ENCODE peak calls at places on chromosome 5, in nine cellular contexts. One of them, this sample, is unnamed.
A peak's percentile ranks its signal among the peaks of the same experiment; 100 is the strongest.

GRCh38 chr5:131968396-131968954 is 23.0 kb upstream of the MEIKIN start:
- DNase-seq in CD8-positive, alpha-beta T cell: no peak
- DNase-seq in right cardiac atrium: no peak
- DNase-seq in Peyer's patch: no peak
- DNase-seq in colonic mucosa: no peak
- DNase-seq in fibroblast of lung: no peak
- DNase-seq in neuronal stem cell: no peak
- DNase-seq in body of pancreas: no peak
- DNase-seq in transverse colon: no peak
- DNase-seq in this sample: no peak

GRCh38 chr5:77851229-77852067 is 75.3 kb upstream of the TBCA start:
- DNase-seq in neuronal stem cell: peak; percentile 29
- DNase-seq in Peyer's patch: no peak
- DNase-seq in right cardiac atrium: peak; percentile 75
- DNase-seq in colonic mucosa: no peak
- DNase-seq in fibroblast of lung: peak; percentile 53
- DNase-seq in body of pancreas: peak; percentile 19
- DNase-seq in CD8-positive, alpha-beta T cell: no peak
- DNase-seq in transverse colon: no peak
- DNase-seq in this sample: peak; percentile 7

GRCh38 chr5:62167651-62168050 is 138.4 kb upstream of the KIF2A start:
- DNase-seq in transverse colon: no peak
- DNase-seq in neuronal stem cell: no peak
- DNase-seq in colonic mucosa: no peak
- DNase-seq in body of pancreas: no peak
- DNase-seq in fibroblast of lung: no peak
- DNase-seq in Peyer's patch: no peak
- DNase-seq in CD8-positive, alpha-beta T cell: no peak
- DNase-seq in right cardiac atrium: no peak
- DNase-seq in this sample: no peak

GRCh38 chr5:37086466-37087178 is 162.6 kb downstream of the CPLANE1 start:
- DNase-seq in right cardiac atrium: no peak
- DNase-seq in Peyer's patch: no peak
- DNase-seq in neuronal stem cell: no peak
- DNase-seq in colonic mucosa: peak; percentile 35
- DNase-seq in CD8-positive, alpha-beta T cell: no peak
- DNase-seq in body of pancreas: no peak
- DNase-seq in fibroblast of lung: peak; percentile 73
- DNase-seq in transverse colon: peak; percentile 24
- DNase-seq in this sample: no peak

GRCh38 chr5:151820903-151821302 is 49.1 kb downstream of the G3BP1 start:
- DNase-seq in right cardiac atrium: no peak
- DNase-seq in Peyer's patch: no peak
- DNase-seq in neuronal stem cell: no peak
- DNase-seq in body of pancreas: no peak
- DNase-seq in transverse colon: peak; percentile 15
- DNase-seq in CD8-positive, alpha-beta T cell: no peak
- DNase-seq in colonic mucosa: peak; percentile 26
- DNase-seq in fibroblast of lung: no peak
- DNase-seq in this sample: no peak

GRCh38 chr5:143011621-143012020 is 241.4 kb downstream of the ARHGAP26 start:
- DNase-seq in neuronal stem cell: no peak
- DNase-seq in right cardiac atrium: no peak
- DNase-seq in colonic mucosa: no peak
- DNase-seq in CD8-positive, alpha-beta T cell: no peak
- DNase-seq in transverse colon: no peak
- DNase-seq in Peyer's patch: no peak
- DNase-seq in fibroblast of lung: peak; percentile 58
- DNase-seq in body of pancreas: no peak
- DNase-seq in this sample: no peak

GRCh38 chr5:133460172-133460758 is 152.1 kb downstream of the FSTL4 start:
- DNase-seq in transverse colon: peak; percentile 16
- DNase-seq in right cardiac atrium: peak; percentile 56
- DNase-seq in Peyer's patch: no peak
- DNase-seq in body of pancreas: no peak
- DNase-seq in fibroblast of lung: peak; percentile 2
- DNase-seq in colonic mucosa: no peak
- DNase-seq in neuronal stem cell: peak; percentile 54
- DNase-seq in CD8-positive, alpha-beta T cell: no peak
- DNase-seq in this sample: peak; percentile 27

GRCh38 chr5:134072471-134073220 is 41.8 kb upstream of the TCF7 start:
- DNase-seq in CD8-positive, alpha-beta T cell: no peak
- DNase-seq in transverse colon: no peak
- DNase-seq in neuronal stem cell: no peak
- DNase-seq in right cardiac atrium: no peak
- DNase-seq in fibroblast of lung: no peak
- DNase-seq in colonic mucosa: no peak
- DNase-seq in Peyer's patch: no peak
- DNase-seq in body of pancreas: no peak
- DNase-seq in this sample: peak; percentile 83

GRCh38 chr5:150158170-150158949 is 2.7 kb upstream of the PDGFRB start:
- DNase-seq in body of pancreas: no peak
- DNase-seq in colonic mucosa: no peak
- DNase-seq in right cardiac atrium: peak; percentile 76
- DNase-seq in neuronal stem cell: no peak
- DNase-seq in CD8-positive, alpha-beta T cell: no peak
- DNase-seq in transverse colon: no peak
- DNase-seq in Peyer's patch: no peak
- DNase-seq in fibroblast of lung: no peak
- DNase-seq in this sample: no peak

GRCh38 chr5:109943701-109944235 is 254.0 kb downstream of the MAN2A1 start:
- DNase-seq in transverse colon: no peak
- DNase-seq in body of pancreas: no peak
- DNase-seq in fibroblast of lung: no peak
- DNase-seq in right cardiac atrium: no peak
- DNase-seq in CD8-positive, alpha-beta T cell: no peak
- DNase-seq in Peyer's patch: no peak
- DNase-seq in colonic mucosa: no peak
- DNase-seq in neuronal stem cell: no peak
- DNase-seq in this sample: no peak

GRCh38 chr5:139394123-139394653 is 716 bp downstream of the PROB1 start:
- DNase-seq in Peyer's patch: no peak
- DNase-seq in body of pancreas: peak; percentile 50
- DNase-seq in fibroblast of lung: peak; percentile 46
- DNase-seq in CD8-positive, alpha-beta T cell: no peak
- DNase-seq in right cardiac atrium: peak; percentile 81
- DNase-seq in transverse colon: peak; percentile 71
- DNase-seq in neuronal stem cell: no peak
- DNase-seq in colonic mucosa: peak; percentile 62
- DNase-seq in this sample: no peak

GRCh38 chr5:107799306-107799705 is 128.6 kb upstream of the EFNA5 start:
- DNase-seq in Peyer's patch: no peak
- DNase-seq in CD8-positive, alpha-beta T cell: no peak
- DNase-seq in right cardiac atrium: no peak
- DNase-seq in colonic mucosa: no peak
- DNase-seq in neuronal stem cell: no peak
- DNase-seq in fibroblast of lung: no peak
- DNase-seq in body of pancreas: no peak
- DNase-seq in transverse colon: no peak
- DNase-seq in this sample: no peak

GRCh38 chr5:1793966-1794895 is 5.4 kb downstream of the MRPL36 start:
- DNase-seq in body of pancreas: no peak
- DNase-seq in transverse colon: peak; percentile 38
- DNase-seq in Peyer's patch: no peak
- DNase-seq in fibroblast of lung: peak; percentile 85
- DNase-seq in neuronal stem cell: no peak
- DNase-seq in right cardiac atrium: no peak
- DNase-seq in colonic mucosa: no peak
- DNase-seq in CD8-positive, alpha-beta T cell: no peak
- DNase-seq in this sample: peak; percentile 100

GRCh38 chr5:73170522-73170921 is 2.5 kb upstream of the TMEM174 start:
- DNase-seq in neuronal stem cell: peak; percentile 12
- DNase-seq in colonic mucosa: peak; percentile 62
- DNase-seq in fibroblast of lung: peak; percentile 31
- DNase-seq in CD8-positive, alpha-beta T cell: no peak
- DNase-seq in body of pancreas: no peak
- DNase-seq in transverse colon: peak; percentile 36
- DNase-seq in Peyer's patch: no peak
- DNase-seq in right cardiac atrium: no peak
- DNase-seq in this sample: no peak

GRCh38 chr5:102223542-102224444 is 72.3 kb downstream of the SLCO4C1 start:
- DNase-seq in CD8-positive, alpha-beta T cell: no peak
- DNase-seq in colonic mucosa: no peak
- DNase-seq in fibroblast of lung: peak; percentile 33
- DNase-seq in body of pancreas: no peak
- DNase-seq in right cardiac atrium: no peak
- DNase-seq in neuronal stem cell: peak; percentile 32
- DNase-seq in Peyer's patch: no peak
- DNase-seq in transverse colon: no peak
- DNase-seq in this sample: no peak

GRCh38 chr5:170782438-170782837 is 1.1 kb upstream of the GABRP start:
- DNase-seq in transverse colon: no peak
- DNase-seq in colonic mucosa: peak; percentile 44
- DNase-seq in right cardiac atrium: no peak
- DNase-seq in body of pancreas: peak; percentile 44
- DNase-seq in Peyer's patch: no peak
- DNase-seq in CD8-positive, alpha-beta T cell: no peak
- DNase-seq in fibroblast of lung: no peak
- DNase-seq in neuronal stem cell: no peak
- DNase-seq in this sample: no peak

DNA sequence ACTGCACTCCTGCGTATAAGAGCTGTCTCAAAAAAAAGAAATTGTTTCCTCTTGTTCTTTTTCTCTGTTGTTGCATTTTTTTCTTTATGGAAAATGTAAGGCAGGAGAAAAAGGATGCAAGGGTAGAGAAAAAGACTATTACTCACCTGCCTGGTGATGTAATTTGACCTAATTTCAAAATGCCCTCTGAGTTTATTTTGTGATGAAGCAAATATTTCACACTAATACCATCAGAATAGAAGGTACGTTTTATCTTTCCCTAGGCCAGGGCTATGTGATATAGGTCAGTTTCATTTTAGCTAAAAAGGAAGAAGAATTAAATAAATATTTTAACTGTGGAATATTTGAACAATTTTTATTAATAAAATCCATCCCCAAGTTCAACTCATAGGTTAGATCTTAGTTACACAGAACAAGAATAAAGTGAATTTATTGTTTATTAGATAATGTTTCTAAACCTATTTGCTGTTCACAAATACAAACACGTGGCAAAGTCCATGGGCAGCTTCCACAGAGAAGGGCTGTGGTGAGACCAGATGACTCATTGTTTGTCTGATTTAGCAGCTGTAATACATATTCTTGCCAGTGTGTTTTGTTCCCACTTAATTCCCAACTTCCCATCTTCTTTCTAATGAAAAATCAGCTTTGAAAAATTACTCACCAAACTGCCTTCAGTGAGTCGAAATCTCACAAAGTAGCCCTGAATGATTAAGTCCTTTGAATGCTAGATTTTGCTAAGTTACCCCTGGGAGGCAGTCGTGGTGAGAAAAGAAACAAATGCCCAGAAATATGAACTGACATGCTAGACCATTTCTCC is 52.8 kb upstream of the CCDC112 start:
- DNase-seq in transverse colon: peak; percentile 42
- DNase-seq in Peyer's patch: no peak
- DNase-seq in CD8-positive, alpha-beta T cell: no peak
- DNase-seq in fibroblast of lung: peak; percentile 88
- DNase-seq in body of pancreas: peak; percentile 77
- DNase-seq in right cardiac atrium: peak; percentile 44
- DNase-seq in colonic mucosa: peak; percentile 58
- DNase-seq in neuronal stem cell: no peak
- DNase-seq in this sample: peak; percentile 81
- H3K4me3 ChIP-seq in transverse colon: no peak overlapping the region
- H3K4me3 ChIP-seq in Peyer's patch: no peak overlapping the region
- H3K4me3 ChIP-seq in CD8-positive, alpha-beta T cell: no peak overlapping the region
- H3K4me3 ChIP-seq in fibroblast of lung: no peak overlapping the region
- H3K4me3 ChIP-seq in body of pancreas: no peak overlapping the region
- H3K4me3 ChIP-seq in right cardiac atrium: no peak overlapping the region
- H3K4me3 ChIP-seq in colonic mucosa: no peak overlapping the region
- H3K4me3 ChIP-seq in neuronal stem cell: no peak overlapping the region
- H3K4me3 ChIP-seq in this sample: no peak overlapping the region

GRCh38 chr5:140791111-140791510 is 3.5 kb upstream of the PCDHA2 start:
- DNase-seq in CD8-positive, alpha-beta T cell: no peak
- DNase-seq in right cardiac atrium: no peak
- DNase-seq in colonic mucosa: no peak
- DNase-seq in fibroblast of lung: no peak
- DNase-seq in Peyer's patch: no peak
- DNase-seq in transverse colon: no peak
- DNase-seq in neuronal stem cell: no peak
- DNase-seq in body of pancreas: no peak
- DNase-seq in this sample: no peak
- H3K9me3 ChIP-seq in CD8-positive, alpha-beta T cell: peaks cover 23% of the 10 kb centered on the region
- H3K9me3 ChIP-seq in right cardiac atrium: peaks cover 13% of the 10 kb centered on the region
- H3K9me3 ChIP-seq in colonic mucosa: no peaks in the 10 kb centered on the region
- H3K9me3 ChIP-seq in fibroblast of lung: no peaks in the 10 kb centered on the region
- H3K9me3 ChIP-seq in Peyer's patch: no peaks in the 10 kb centered on the region
- H3K9me3 ChIP-seq in transverse colon: peaks cover 11% of the 10 kb centered on the region
- H3K9me3 ChIP-seq in neuronal stem cell: peaks cover 30% of the 10 kb centered on the region
- H3K9me3 ChIP-seq in body of pancreas: peaks cover 11% of the 10 kb centered on the region
- H3K9me3 ChIP-seq in this sample: peaks cover 14% of the 10 kb centered on the region

DNA sequence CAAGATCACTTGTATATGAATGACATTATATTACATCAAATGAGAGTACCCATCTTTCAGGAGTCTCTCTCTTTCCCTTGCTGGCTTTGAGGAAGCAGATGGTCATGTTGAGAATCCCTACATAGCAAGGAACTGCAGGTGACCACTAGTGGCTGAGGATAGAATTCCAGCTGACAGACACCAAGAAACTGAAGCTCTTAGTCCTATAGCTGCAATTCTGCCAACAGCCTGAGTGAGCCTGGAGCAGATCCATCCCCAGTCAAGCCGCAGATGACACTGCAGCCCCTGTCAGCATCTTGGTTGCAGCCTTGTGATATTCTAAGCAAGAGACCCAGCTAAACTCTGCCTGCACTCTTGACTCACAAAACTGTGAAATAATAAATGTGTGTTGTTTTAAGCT is 531.5 kb downstream of the CSNK1G3 start:
- DNase-seq in Peyer's patch: no peak
- DNase-seq in colonic mucosa: no peak
- DNase-seq in right cardiac atrium: no peak
- DNase-seq in transverse colon: no peak
- DNase-seq in body of pancreas: no peak
- DNase-seq in fibroblast of lung: no peak
- DNase-seq in neuronal stem cell: no peak
- DNase-seq in CD8-positive, alpha-beta T cell: no peak
- DNase-seq in this sample: no peak
- H3K4me3 ChIP-seq in Peyer's patch: no peak overlapping the region
- H3K4me3 ChIP-seq in colonic mucosa: no peak overlapping the region
- H3K4me3 ChIP-seq in right cardiac atrium: no peak overlapping the region
- H3K4me3 ChIP-seq in transverse colon: no peak overlapping the region
- H3K4me3 ChIP-seq in body of pancreas: no peak overlapping the region
- H3K4me3 ChIP-seq in fibroblast of lung: no peak overlapping the region
- H3K4me3 ChIP-seq in neuronal stem cell: no peak overlapping the region
- H3K4me3 ChIP-seq in CD8-positive, alpha-beta T cell: no peak overlapping the region
- H3K4me3 ChIP-seq in this sample: no peak overlapping the region

DNA sequence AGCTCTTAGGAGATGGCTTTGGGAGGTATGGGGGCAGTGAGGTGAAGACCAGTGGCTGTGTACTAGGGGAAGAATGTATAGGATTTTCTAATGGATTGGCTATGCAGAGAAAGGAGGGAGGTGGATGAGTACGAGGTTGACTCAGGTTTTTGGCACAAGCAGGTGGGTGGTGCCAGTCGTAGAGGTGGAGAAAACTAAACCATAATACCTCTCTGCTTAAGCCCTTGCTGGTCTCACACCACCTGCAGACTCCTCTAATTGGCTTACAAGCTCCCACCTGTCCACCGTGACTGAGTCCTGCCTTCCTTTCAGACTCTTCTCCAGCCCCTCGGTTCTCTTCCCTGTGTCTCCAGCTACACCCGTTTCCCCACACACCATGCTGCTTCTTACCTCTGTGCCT is 521.7 kb upstream of the CLINT1 start:
- DNase-seq in body of pancreas: no peak
- DNase-seq in colonic mucosa: no peak
- DNase-seq in Peyer's patch: no peak
- DNase-seq in right cardiac atrium: no peak
- DNase-seq in transverse colon: no peak
- DNase-seq in neuronal stem cell: no peak
- DNase-seq in fibroblast of lung: no peak
- DNase-seq in CD8-positive, alpha-beta T cell: no peak
- DNase-seq in this sample: peak; percentile 44
- H3K9me3 ChIP-seq in body of pancreas: no peaks in the 10 kb centered on the region
- H3K9me3 ChIP-seq in colonic mucosa: no peaks in the 10 kb centered on the region
- H3K9me3 ChIP-seq in Peyer's patch: no peaks in the 10 kb centered on the region
- H3K9me3 ChIP-seq in right cardiac atrium: no peaks in the 10 kb centered on the region
- H3K9me3 ChIP-seq in transverse colon: no peaks in the 10 kb centered on the region
- H3K9me3 ChIP-seq in neuronal stem cell: no peaks in the 10 kb centered on the region
- H3K9me3 ChIP-seq in fibroblast of lung: no peaks in the 10 kb centered on the region
- H3K9me3 ChIP-seq in CD8-positive, alpha-beta T cell: no peaks in the 10 kb centered on the region
- H3K9me3 ChIP-seq in this sample: peaks cover 3% of the 10 kb centered on the region